ENCODE peak calls at places on chromosomes 11 and 22, in seven cellular contexts. R, E, X, G, Z, Y and F are unnamed samples.

GRCh38 chr11:35179466-35180135 is 40.6 kb downstream of the CD44 start:
- DNase-seq in R (no peak), E (no peak), X (no peak), G (no peak), Z (no peak), Y (no peak), F (no peak)

GRCh38 chr11:17692931-17693330 is 26.4 kb upstream of the MYOD1 start:
- DNase-seq in R (no peak), E (no peak), X (no peak), G (no peak), Z (no peak), Y (no peak), F (no peak)

GRCh38 chr11:82701847-82702520 is 31.7 kb downstream of the FAM181B start:
- DNase-seq in R (peak; percentile 66), E (no peak), X (peak; percentile 48), G (no peak), Z (peak; percentile 32), Y (no peak), F (no peak)

GRCh38 chr11:121740902-121741301 is 288.1 kb upstream of the SORL1-AS1 start:
- DNase-seq in R (peak; percentile 31), E (no peak), X (no peak), G (no peak), Z (no peak), Y (no peak), F (no peak)

GRCh38 chr11:80702264-80702663 is 1261.4 kb upstream of the TENM4 start:
- DNase-seq in R (no peak), E (no peak), X (peak; percentile 74), G (no peak), Z (peak; percentile 55), Y (no peak), F (no peak)

GRCh38 chr11:114684636-114685035 is 6.3 kb downstream of the NXPE2 start:
- DNase-seq in R (no peak), E (no peak), X (peak; percentile 10), G (no peak), Z (no peak), Y (no peak), F (no peak)

GRCh38 chr22:29258407-29259252 is 9.2 kb downstream of the RHBDD3 start:
- DNase-seq in R (no peak), E (no peak), X (no peak), G (no peak), Z (no peak), Y (no peak), F (no peak)

GRCh38 chr22:33923660-33924246 is 3.5 kb upstream of the LARGE1 start:
- DNase-seq in R (peak; percentile 91), E (peak; percentile 58), X (peak; percentile 60), G (no peak), Z (peak; percentile 59), Y (peak; percentile 71), F (no peak)

GRCh38 chr11:44566952-44567875 is 1.8 kb downstream of the CD82 start:
- DNase-seq in R (no peak), E (no peak), X (no peak), G (no peak), Z (no peak), Y (no peak), F (no peak)

GRCh38 chr11:127986073-127986472 is 601.3 kb downstream of the ETS1 start:
- DNase-seq in R (peak; percentile 30), E (no peak), X (no peak), G (no peak), Z (peak; percentile 22), Y (no peak), F (no peak)

GRCh38 chr11:95154514-95154913 is 64.9 kb downstream of the ENDOD1 start:
- DNase-seq in R (peak; percentile 87), E (no peak), X (peak; percentile 56), G (no peak), Z (peak; percentile 62), Y (peak; percentile 38), F (no peak)

GRCh38 chr11:65120831-65121230 is 1.1 kb downstream of the FAU start:
- DNase-seq in R (no peak), E (no peak), X (no peak), G (no peak), Z (no peak), Y (no peak), F (no peak)

GRCh38 chr11:65121447-65121864 is 478 bp downstream of the FAU start:
- DNase-seq in R (peak; percentile 51), E (no peak), X (no peak), G (no peak), Z (no peak), Y (no peak), F (no peak)

GRCh38 chr11:65117206-65118096 is at the start of gene ZNHIT2:
- DNase-seq in R (peak; percentile 99), E (peak; percentile 100), X (peak; percentile 97), G (peak; percentile 94), Z (peak; percentile 98), Y (peak; percentile 100), F (peak; percentile 99)

GRCh38 chr11:65118097-65118837 is 766 bp upstream of the ZNHIT2 start:
- DNase-seq in R (no peak), E (no peak), X (no peak), G (no peak), Z (no peak), Y (no peak), F (no peak)

GRCh38 chr11:65119670-65119995 is 2.1 kb upstream of the ZNHIT2 start:
- DNase-seq in R (no peak), E (no peak), X (no peak), G (no peak), Z (no peak), Y (no peak), F (no peak)
- H3K36me3 ChIP-seq in R (peaks cover 14% of the 10 kb centered on the region), E (no peaks in the 10 kb centered on the region), X (peaks cover 29% of the 10 kb centered on the region), G (peaks cover 6% of the 10 kb centered on the region), Z (peaks cover 18% of the 10 kb centered on the region), Y (peaks cover 47% of the 10 kb centered on the region), F (peaks cover 10% of the 10 kb centered on the region)

GRCh38 chr22:25823276-25823675 is 81.3 kb downstream of the MYO18B start:
- DNase-seq in R (no peak), E (no peak), X (no peak), G (no peak), Z (no peak), Y (no peak), F (no peak)

GRCh38 chr22:25828422-25828821 is 86.4 kb downstream of the MYO18B start:
- DNase-seq in R (no peak), E (no peak), X (no peak), G (no peak), Z (no peak), Y (no peak), F (no peak)

GRCh38 chr22:25827415-25827814 is 85.4 kb downstream of the MYO18B start:
- DNase-seq in R (no peak), E (no peak), X (no peak), G (no peak), Z (no peak), Y (no peak), F (no peak)

GRCh38 chr22:25822344-25822743 is 80.4 kb downstream of the MYO18B start:
- DNase-seq in R (no peak), E (no peak), X (no peak), G (no peak), Z (no peak), Y (no peak), F (no peak)

GRCh38 chr22:25824828-25825474 is 83.0 kb downstream of the MYO18B start:
- DNase-seq in R (no peak), E (no peak), X (no peak), G (no peak), Z (no peak), Y (no peak), F (no peak)
- H3K36me3 ChIP-seq in R (no peaks in the 10 kb centered on the region), E (no peaks in the 10 kb centered on the region), X (no peaks in the 10 kb centered on the region), G (no peaks in the 10 kb centered on the region), Z (no peaks in the 10 kb centered on the region), Y (no peaks in the 10 kb centered on the region), F (peaks cover 8% of the 10 kb centered on the region)

DNA sequence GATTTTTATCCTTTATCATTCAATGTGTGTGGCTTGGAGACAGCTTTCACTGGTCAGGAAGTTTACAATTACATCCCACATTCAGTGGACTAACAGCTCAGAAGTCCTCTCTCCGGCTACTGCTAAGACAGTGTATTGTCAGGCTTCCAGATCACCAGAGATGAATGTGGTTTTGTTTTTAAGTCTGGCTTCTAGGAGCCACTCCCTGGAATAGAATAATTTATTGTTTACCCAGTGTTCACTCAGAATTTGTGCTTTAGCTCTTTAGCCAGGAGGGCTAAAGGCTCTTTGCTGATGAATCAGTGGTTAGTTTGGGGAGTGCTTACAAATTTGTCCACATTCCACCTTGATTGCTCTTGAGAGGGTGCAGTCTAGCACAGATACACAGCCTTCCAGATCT is 26.5 kb downstream of the TRIM77 start:
- DNase-seq in R (no peak), E (no peak), X (peak; percentile 4), G (no peak), Z (peak; percentile 12), Y (no peak), F (no peak)
- H3K36me3 ChIP-seq in R (no peaks in the 10 kb centered on the region), E (no peaks in the 10 kb centered on the region), X (no peaks in the 10 kb centered on the region), G (no peaks in the 10 kb centered on the region), Z (no peaks in the 10 kb centered on the region), Y (no peaks in the 10 kb centered on the region), F (no peaks in the 10 kb centered on the region)

GRCh38 chr11:66556086-66556485 is 9.4 kb downstream of the ACTN3 start:
- DNase-seq in R (no peak), E (no peak), X (no peak), G (no peak), Z (no peak), Y (no peak), F (no peak)

GRCh38 chr11:66559862-66560676 is 8.3 kb downstream of the CTSF start:
- DNase-seq in R (no peak), E (no peak), X (no peak), G (no peak), Z (no peak), Y (no peak), F (no peak)

GRCh38 chr11:66555416-66555815 is 8.7 kb downstream of the ACTN3 start:
- DNase-seq in R (no peak), E (no peak), X (no peak), G (no peak), Z (no peak), Y (no peak), F (no peak)

GRCh38 chr11:66559141-66559861 is 9.1 kb downstream of the CTSF start:
- DNase-seq in R (no peak), E (no peak), X (no peak), G (no peak), Z (no peak), Y (peak; percentile 33), F (peak; percentile 53)

GRCh38 chr11:66557733-66558326 is 10.6 kb downstream of the CTSF start:
- DNase-seq in R (no peak), E (no peak), X (no peak), G (no peak), Z (no peak), Y (no peak), F (no peak)
- H3K36me3 ChIP-seq in R (no peaks in the 10 kb centered on the region), E (no peaks in the 10 kb centered on the region), X (no peaks in the 10 kb centered on the region), G (no peaks in the 10 kb centered on the region), Z (no peaks in the 10 kb centered on the region), Y (no peaks in the 10 kb centered on the region), F (peaks cover 14% of the 10 kb centered on the region)

GRCh38 chr22:46376096-46376495 is 40.6 kb downstream of the TRMU start:
- DNase-seq in R (no peak), E (no peak), X (no peak), G (no peak), Z (no peak), Y (no peak), F (no peak)
- H3K36me3 ChIP-seq in R (no peaks in the 10 kb centered on the region), E (no peaks in the 10 kb centered on the region), X (peaks cover 53% of the 10 kb centered on the region), G (no peaks in the 10 kb centered on the region), Z (peaks cover 14% of the 10 kb centered on the region), Y (no peaks in the 10 kb centered on the region), F (no peaks in the 10 kb centered on the region)